ENCODE peak calls at places on chromosomes 4 and X, in eight cellular contexts. U, J, D, I, S, B, X and R are unnamed samples.

GRCh38 chr4:78481180-78481579 is 70.4 kb upstream of the ANXA3 start:
- DNase-seq in U (no peak), J (no peak), D (peak), I (no peak), S (no peak), B (peak), X (no peak), R (peak)

GRCh38 chr4:28481565-28481964 is 1620.9 kb downstream of the STIM2 start:
- DNase-seq in U (no peak), J (no peak), D (no peak), I (no peak), S (no peak), B (no peak), X (no peak), R (no peak)

GRCh38 chr4:180160195-180160985 is 2082.8 kb upstream of the TENM3 start:
- DNase-seq in U (no peak), J (no peak), D (peak), I (no peak), S (no peak), B (no peak), X (no peak), R (no peak)

GRCh38 chr4:169271692-169272007 is 894 bp upstream of the SH3RF1 start:
- DNase-seq in U (peak), J (no peak), D (peak), I (no peak), S (no peak), B (no peak), X (no peak), R (no peak)

GRCh38 chrX:100928660-100929613 is at the start of gene XKRX:
- DNase-seq in U (peak), J (peak), D (peak), I (peak), S (peak), B (no peak), X (no peak), R (no peak)

GRCh38 chr4:139933541-139933940 is 220.4 kb downstream of the MAML3 start:
- DNase-seq in U (no peak), J (no peak), D (no peak), I (no peak), S (no peak), B (no peak), X (no peak), R (no peak)

GRCh38 chr4:174217273-174218126 is 66.0 kb downstream of the FBXO8 start:
- DNase-seq in U (peak), J (no peak), D (peak), I (no peak), S (peak), B (peak), X (no peak), R (no peak)

GRCh38 chr4:71772592-71772991 is 11.3 kb downstream of the GC start:
- DNase-seq in U (no peak), J (no peak), D (no peak), I (no peak), S (no peak), B (no peak), X (no peak), R (no peak)

GRCh38 chr4:1663549-1663948 is 20.6 kb downstream of the FAM53A start:
- DNase-seq in U (no peak), J (no peak), D (no peak), I (no peak), S (no peak), B (no peak), X (no peak), R (no peak)

GRCh38 chrX:137479394-137479793 is 86.5 kb upstream of the ZIC3 start:
- DNase-seq in U (no peak), J (no peak), D (no peak), I (no peak), S (no peak), B (no peak), X (no peak), R (no peak)